ENCODE peak calls at places on chromosomes 16 and 17, in ten cellular contexts. M is AG10803, X is stomach, Y is lower lobe of right lung, G is adrenal gland, H is GM12865, Z is fibroblast of pulmonary artery, I is cardiac fibroblast, R is gastrocnemius medialis, D is endodermal cell. Q is an unnamed sample.

GRCh38 chr16:87465306-87465705 is 27.5 kb downstream of the ZCCHC14 start:
- DNase-seq in M (peak; percentile 90), X (peak; percentile 90), Y (peak; percentile 90), G (peak; percentile 97), H (no peak), Z (peak; percentile 85), I (peak; percentile 87), R (peak; percentile 90), D (no peak), Q (no peak)

GRCh38 chr17:59620518-59621259 is 994 bp downstream of the CLTC start:
- DNase-seq in M (peak; percentile 23), X (peak; percentile 49), Y (peak; percentile 47), G (peak; percentile 54), H (peak; percentile 69), Z (peak; percentile 39), I (peak; percentile 35), R (peak; percentile 24), D (peak; percentile 80), Q (peak; percentile 59)

GRCh38 chr17:1716912-1717695 is 6.9 kb upstream of the TLCD2 start:
- DNase-seq in M (peak; percentile 99), X (peak; percentile 93), Y (peak; percentile 91), G (peak; percentile 98), H (peak; percentile 99), Z (peak; percentile 99), I (peak; percentile 100), R (peak; percentile 96), D (peak; percentile 100), Q (peak; percentile 97)

GRCh38 chr16:25024900-25025299 is 9.7 kb upstream of the ARHGAP17 start:
- DNase-seq in M (no peak), X (no peak), Y (no peak), G (no peak), H (no peak), Z (no peak), I (no peak), R (no peak), D (no peak), Q (no peak)

GRCh38 chr16:1099224-1100083 is 3.4 kb upstream of the C1QTNF8 start:
- DNase-seq in M (no peak), X (no peak), Y (no peak), G (no peak), H (no peak), Z (no peak), I (no peak), R (no peak), D (no peak), Q (no peak)

GRCh38 chr17:4742133-4742532 is 2.4 kb upstream of the CXCL16 start:
- DNase-seq in M (no peak), X (no peak), Y (no peak), G (no peak), H (no peak), Z (no peak), I (no peak), R (no peak), D (no peak), Q (no peak)

GRCh38 chr16:16033208-16033717 is 83.8 kb downstream of the ABCC1 start:
- DNase-seq in M (no peak), X (no peak), Y (no peak), G (no peak), H (peak; percentile 49), Z (no peak), I (no peak), R (no peak), D (no peak), Q (peak; percentile 76)

GRCh38 chr17:79046501-79047280 is 22.7 kb downstream of the C1QTNF1 start:
- DNase-seq in M (peak; percentile 74), X (no peak), Y (no peak), G (no peak), H (no peak), Z (no peak), I (no peak), R (no peak), D (no peak), Q (no peak)

GRCh38 chr16:84379008-84379730 is 10.8 kb downstream of the ATP2C2 start:
- DNase-seq in M (no peak), X (no peak), Y (peak; percentile 71), G (no peak), H (no peak), Z (no peak), I (no peak), R (no peak), D (no peak), Q (no peak)

GRCh38 chr16:84380405-84380804 is 12.1 kb downstream of the ATP2C2 start:
- DNase-seq in M (no peak), X (no peak), Y (no peak), G (no peak), H (peak; percentile 30), Z (no peak), I (no peak), R (no peak), D (no peak), Q (peak; percentile 64)

GRCh38 chr16:84379731-84380369 is 11.5 kb downstream of the ATP2C2 start:
- DNase-seq in M (no peak), X (no peak), Y (no peak), G (no peak), H (no peak), Z (no peak), I (no peak), R (no peak), D (no peak), Q (no peak)

GRCh38 chr16:84383106-84383505 is 14.8 kb downstream of the ATP2C2 start:
- DNase-seq in M (no peak), X (no peak), Y (no peak), G (no peak), H (no peak), Z (no peak), I (no peak), R (no peak), D (no peak), Q (no peak)

DNA sequence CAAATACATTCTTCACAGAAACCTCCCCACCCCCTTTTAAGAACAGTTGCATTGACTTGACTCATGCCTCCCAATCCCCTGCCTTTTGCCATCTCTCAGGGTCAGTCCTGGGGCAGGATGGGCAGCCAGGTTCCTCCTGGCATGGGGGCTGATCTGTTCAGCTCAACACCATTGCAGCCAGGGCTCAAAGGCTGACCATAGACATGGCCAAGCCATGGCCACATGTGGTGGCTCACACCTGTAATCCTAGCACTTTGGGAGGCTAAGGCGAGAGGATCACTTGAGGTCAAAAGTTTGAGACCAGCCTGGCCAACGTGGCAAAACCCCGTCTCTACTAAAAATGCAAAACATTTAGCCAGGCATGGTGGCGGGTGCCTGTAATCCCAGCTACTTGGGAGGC is 14.1 kb downstream of the ATP2C2 start:
- DNase-seq in M (no peak), X (no peak), Y (no peak), G (no peak), H (no peak), Z (no peak), I (no peak), R (no peak), D (no peak), Q (no peak)
- H3K4me3 ChIP-seq in M (no peak overlapping the region), X (no peak overlapping the region), Y (no peak overlapping the region), G (no peak overlapping the region), H (no peak overlapping the region), Z (no peak overlapping the region), I (no peak overlapping the region), R (no peak overlapping the region), D (no peak overlapping the region), Q (no peak overlapping the region)

GRCh38 chr17:36602924-36603384 is 1.6 kb downstream of the MRM1 start:
- DNase-seq in M (peak; percentile 61), X (peak; percentile 50), Y (peak; percentile 58), G (peak; percentile 69), H (peak; percentile 85), Z (peak; percentile 74), I (peak; percentile 77), R (no peak), D (peak; percentile 92), Q (peak; percentile 79)
- H3K4me3 ChIP-seq in M (peak overlapping the region; percentile 95), X (peak overlapping the region; percentile 91), Y (peak overlapping the region; percentile 88), G (peak overlapping the region; percentile 85), H (peak overlapping the region; percentile 94), Z (peak overlapping the region; percentile 95), I (peak overlapping the region; percentile 96), R (peak overlapping the region; percentile 82), D (peak overlapping the region; percentile 93), Q (peak overlapping the region; percentile 89)

GRCh38 chr17:46896991-46897390 is 26.0 kb upstream of the GOSR2 start:
- DNase-seq in M (no peak), X (no peak), Y (no peak), G (no peak), H (no peak), Z (no peak), I (no peak), R (no peak), D (no peak), Q (no peak)

GRCh38 chr17:46894476-46895151 is 28.3 kb upstream of the GOSR2 start:
- DNase-seq in M (no peak), X (no peak), Y (no peak), G (peak; percentile 36), H (no peak), Z (no peak), I (no peak), R (no peak), D (peak; percentile 89), Q (no peak)

GRCh38 chr17:46894024-46894423 is 28.9 kb upstream of the GOSR2 start:
- DNase-seq in M (no peak), X (no peak), Y (no peak), G (no peak), H (no peak), Z (no peak), I (no peak), R (no peak), D (no peak), Q (no peak)

GRCh38 chr17:46892192-46892703 is 30.7 kb upstream of the GOSR2 start:
- DNase-seq in M (no peak), X (no peak), Y (no peak), G (no peak), H (no peak), Z (no peak), I (no peak), R (no peak), D (peak; percentile 42), Q (no peak)

DNA sequence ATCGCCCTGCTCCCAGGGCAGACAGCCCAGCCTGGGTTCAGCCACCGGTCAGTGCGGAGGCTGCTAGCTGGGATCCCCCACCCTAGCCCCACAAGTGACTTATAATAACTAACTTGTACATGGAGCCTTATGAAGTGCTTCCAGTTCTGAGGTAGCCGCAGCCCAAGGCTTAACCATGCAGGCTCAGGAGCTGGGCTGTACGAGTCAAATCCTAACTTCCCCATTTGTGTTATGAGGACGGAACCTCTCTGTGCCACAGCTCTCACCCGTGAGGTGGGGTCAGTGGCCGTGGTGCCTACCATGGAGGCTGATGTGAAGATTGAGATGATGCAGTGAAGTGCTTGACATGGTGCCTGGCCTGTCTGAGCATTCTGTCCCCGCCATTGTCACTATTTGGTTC is 27.8 kb upstream of the GOSR2 start:
- DNase-seq in M (no peak), X (no peak), Y (no peak), G (no peak), H (no peak), Z (no peak), I (no peak), R (no peak), D (no peak), Q (no peak)
- H3K4me3 ChIP-seq in M (no peak overlapping the region), X (no peak overlapping the region), Y (no peak overlapping the region), G (no peak overlapping the region), H (no peak overlapping the region), Z (no peak overlapping the region), I (no peak overlapping the region), R (no peak overlapping the region), D (no peak overlapping the region), Q (no peak overlapping the region)

GRCh38 chr17:68499587-68499986 is 12.6 kb upstream of the PRKAR1A start:
- DNase-seq in M (no peak), X (no peak), Y (no peak), G (no peak), H (no peak), Z (no peak), I (no peak), R (no peak), D (no peak), Q (no peak)

GRCh38 chr17:68501074-68501473 is 11.2 kb upstream of the PRKAR1A start:
- DNase-seq in M (no peak), X (no peak), Y (no peak), G (no peak), H (no peak), Z (no peak), I (no peak), R (no peak), D (no peak), Q (no peak)

GRCh38 chr17:68495081-68495480 is 17.1 kb upstream of the PRKAR1A start:
- DNase-seq in M (no peak), X (no peak), Y (no peak), G (no peak), H (no peak), Z (no peak), I (no peak), R (no peak), D (no peak), Q (no peak)

GRCh38 chr17:68497885-68498319 is 14.3 kb upstream of the PRKAR1A start:
- DNase-seq in M (no peak), X (peak; percentile 61), Y (peak; percentile 54), G (no peak), H (peak; percentile 94), Z (no peak), I (no peak), R (no peak), D (no peak), Q (no peak)

GRCh38 chr17:68498479-68499326 is 13.5 kb upstream of the PRKAR1A start:
- DNase-seq in M (no peak), X (peak; percentile 39), Y (peak; percentile 68), G (peak; percentile 86), H (peak; percentile 22), Z (no peak), I (no peak), R (no peak), D (no peak), Q (no peak)
- H3K4me3 ChIP-seq in M (no peak overlapping the region), X (no peak overlapping the region), Y (peak overlapping the region; percentile 19), G (peak overlapping the region; percentile 14), H (peak overlapping the region; percentile 26), Z (no peak overlapping the region), I (no peak overlapping the region), R (no peak overlapping the region), D (no peak overlapping the region), Q (no peak overlapping the region)

Q was measured in Jurkat, Clone E6-1.